ENCODE peak calls at places on chromosomes 16 and 17, in ten cellular contexts. One of them, this sample, is unnamed.

GRCh38 chr16:31452631-31453106 is 6.6 kb upstream of the ARMC5 start:
- DNase-seq in tibial nerve: no peak
- DNase-seq in stomach: no peak
- DNase-seq in dorsolateral prefrontal cortex: no peak
- DNase-seq in astrocyte: peak
- DNase-seq in fibroblast of lung: peak
- DNase-seq in mammary epithelial cell: peak
- DNase-seq in endothelial cell of umbilical vein: peak
- DNase-seq in thyroid gland: peak
- DNase-seq in cardiac fibroblast: peak
- DNase-seq in this sample: no peak

GRCh38 chr17:78933025-78933958 is 8.1 kb upstream of the TIMP2 start:
- DNase-seq in tibial nerve: peak
- DNase-seq in stomach: peak
- DNase-seq in dorsolateral prefrontal cortex: no peak
- DNase-seq in astrocyte: peak
- DNase-seq in fibroblast of lung: peak
- DNase-seq in mammary epithelial cell: peak
- DNase-seq in endothelial cell of umbilical vein: peak
- DNase-seq in thyroid gland: peak
- DNase-seq in cardiac fibroblast: peak
- DNase-seq in this sample: no peak

GRCh38 chr16:48535831-48536599 is 74.0 kb downstream of the N4BP1 start:
- DNase-seq in tibial nerve: no peak
- DNase-seq in stomach: no peak
- DNase-seq in dorsolateral prefrontal cortex: no peak
- DNase-seq in astrocyte: no peak
- DNase-seq in fibroblast of lung: peak
- DNase-seq in mammary epithelial cell: peak
- DNase-seq in endothelial cell of umbilical vein: no peak
- DNase-seq in thyroid gland: peak
- DNase-seq in cardiac fibroblast: peak
- DNase-seq in this sample: no peak

GRCh38 chr17:18854956-18855355 is 3.0 kb upstream of the PRPSAP2 start:
- DNase-seq in tibial nerve: no peak
- DNase-seq in stomach: no peak
- DNase-seq in dorsolateral prefrontal cortex: no peak
- DNase-seq in astrocyte: no peak
- DNase-seq in fibroblast of lung: no peak
- DNase-seq in mammary epithelial cell: no peak
- DNase-seq in endothelial cell of umbilical vein: no peak
- DNase-seq in thyroid gland: no peak
- DNase-seq in cardiac fibroblast: no peak
- DNase-seq in this sample: no peak

GRCh38 chr17:42422958-42423712 is at the start of gene CAVIN1:
- DNase-seq in tibial nerve: peak
- DNase-seq in stomach: peak
- DNase-seq in dorsolateral prefrontal cortex: peak
- DNase-seq in astrocyte: peak
- DNase-seq in fibroblast of lung: peak
- DNase-seq in mammary epithelial cell: peak
- DNase-seq in endothelial cell of umbilical vein: peak
- DNase-seq in thyroid gland: peak
- DNase-seq in cardiac fibroblast: peak
- DNase-seq in this sample: no peak

GRCh38 chr16:52725461-52725860 is 178.5 kb upstream of the TOX3 start:
- DNase-seq in tibial nerve: no peak
- DNase-seq in stomach: no peak
- DNase-seq in dorsolateral prefrontal cortex: no peak
- DNase-seq in astrocyte: no peak
- DNase-seq in fibroblast of lung: no peak
- DNase-seq in mammary epithelial cell: no peak
- DNase-seq in endothelial cell of umbilical vein: no peak
- DNase-seq in thyroid gland: no peak
- DNase-seq in cardiac fibroblast: no peak
- DNase-seq in this sample: no peak

GRCh38 chr17:72151565-72152391 is 31.0 kb downstream of the SOX9 start:
- DNase-seq in tibial nerve: peak
- DNase-seq in stomach: peak
- DNase-seq in dorsolateral prefrontal cortex: peak
- DNase-seq in astrocyte: peak
- DNase-seq in fibroblast of lung: peak
- DNase-seq in mammary epithelial cell: peak
- DNase-seq in endothelial cell of umbilical vein: no peak
- DNase-seq in thyroid gland: peak
- DNase-seq in cardiac fibroblast: peak
- DNase-seq in this sample: no peak

GRCh38 chr17:36808181-36808661 is 129.1 kb upstream of the LHX1 start:
- DNase-seq in tibial nerve: no peak
- DNase-seq in stomach: no peak
- DNase-seq in dorsolateral prefrontal cortex: no peak
- DNase-seq in astrocyte: peak
- DNase-seq in fibroblast of lung: no peak
- DNase-seq in mammary epithelial cell: peak
- DNase-seq in endothelial cell of umbilical vein: no peak
- DNase-seq in thyroid gland: no peak
- DNase-seq in cardiac fibroblast: peak
- DNase-seq in this sample: no peak

GRCh38 chr17:13741744-13742143 is 140.0 kb upstream of the HS3ST3A1 start:
- DNase-seq in tibial nerve: no peak
- DNase-seq in stomach: no peak
- DNase-seq in dorsolateral prefrontal cortex: no peak
- DNase-seq in astrocyte: no peak
- DNase-seq in fibroblast of lung: no peak
- DNase-seq in mammary epithelial cell: no peak
- DNase-seq in endothelial cell of umbilical vein: no peak
- DNase-seq in thyroid gland: no peak
- DNase-seq in cardiac fibroblast: no peak
- DNase-seq in this sample: no peak

GRCh38 chr16:708019-708418 is 2.4 kb upstream of the FBXL16 start:
- DNase-seq in tibial nerve: no peak
- DNase-seq in stomach: no peak
- DNase-seq in dorsolateral prefrontal cortex: no peak
- DNase-seq in astrocyte: no peak
- DNase-seq in fibroblast of lung: no peak
- DNase-seq in mammary epithelial cell: no peak
- DNase-seq in endothelial cell of umbilical vein: no peak
- DNase-seq in thyroid gland: no peak
- DNase-seq in cardiac fibroblast: no peak
- DNase-seq in this sample: no peak

GRCh38 chr16:704552-705380 is 835 bp downstream of the FBXL16 start:
- DNase-seq in tibial nerve: no peak
- DNase-seq in stomach: no peak
- DNase-seq in dorsolateral prefrontal cortex: no peak
- DNase-seq in astrocyte: no peak
- DNase-seq in fibroblast of lung: no peak
- DNase-seq in mammary epithelial cell: no peak
- DNase-seq in endothelial cell of umbilical vein: no peak
- DNase-seq in thyroid gland: no peak
- DNase-seq in cardiac fibroblast: no peak
- DNase-seq in this sample: no peak

GRCh38 chr16:705748-706188 is at the start of gene FBXL16:
- DNase-seq in tibial nerve: no peak
- DNase-seq in stomach: no peak
- DNase-seq in dorsolateral prefrontal cortex: no peak
- DNase-seq in astrocyte: no peak
- DNase-seq in fibroblast of lung: no peak
- DNase-seq in mammary epithelial cell: no peak
- DNase-seq in endothelial cell of umbilical vein: no peak
- DNase-seq in thyroid gland: no peak
- DNase-seq in cardiac fibroblast: no peak
- DNase-seq in this sample: no peak

GRCh38 chr16:707062-707538 is 1.5 kb upstream of the FBXL16 start:
- DNase-seq in tibial nerve: no peak
- DNase-seq in stomach: no peak
- DNase-seq in dorsolateral prefrontal cortex: no peak
- DNase-seq in astrocyte: no peak
- DNase-seq in fibroblast of lung: no peak
- DNase-seq in mammary epithelial cell: no peak
- DNase-seq in endothelial cell of umbilical vein: no peak
- DNase-seq in thyroid gland: no peak
- DNase-seq in cardiac fibroblast: no peak
- DNase-seq in this sample: no peak

DNA sequence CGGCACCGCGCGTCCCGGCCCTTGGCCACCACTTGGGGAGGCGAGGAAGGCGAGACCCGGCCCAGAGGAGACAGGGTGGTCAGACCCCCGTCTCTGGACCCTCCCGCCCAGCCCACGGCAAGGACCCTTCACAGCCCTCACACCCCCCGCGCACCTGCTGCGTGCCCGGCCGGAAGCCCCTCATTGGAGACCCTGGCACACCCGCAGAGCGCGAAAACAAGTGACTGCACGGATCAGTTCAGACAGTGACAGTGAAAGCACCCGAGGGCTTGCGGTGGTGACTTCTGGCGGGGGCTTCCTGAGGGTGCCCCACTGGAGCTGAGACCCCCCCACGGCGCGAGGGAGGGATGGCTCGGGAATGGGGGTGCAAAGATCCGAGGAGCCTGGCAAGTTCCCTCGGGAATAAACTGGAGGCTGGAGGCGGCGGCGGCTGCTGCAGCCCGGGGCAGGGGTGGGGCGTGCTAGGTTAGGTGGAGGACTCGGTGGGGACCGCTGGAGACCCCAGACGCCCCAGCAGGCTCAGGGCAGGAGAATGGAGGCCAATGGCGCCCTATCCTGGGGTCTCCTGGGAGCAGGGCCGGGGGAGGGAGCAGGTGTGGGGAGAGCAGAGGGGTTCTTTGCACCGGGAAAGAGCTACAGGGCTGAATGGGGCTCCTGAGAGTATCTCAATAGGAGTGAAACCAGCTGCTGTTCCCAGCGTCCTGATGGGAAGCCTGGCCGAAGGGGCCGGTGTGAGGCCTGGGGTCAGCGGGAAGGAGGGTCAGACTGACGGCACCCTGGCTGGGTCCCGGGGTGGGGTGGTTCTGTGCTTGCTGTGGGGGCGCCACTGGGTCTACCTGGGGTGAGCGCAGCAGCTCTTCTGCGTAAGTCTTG is 824 bp upstream of the FBXL16 start:
- DNase-seq in tibial nerve: no peak
- DNase-seq in stomach: no peak
- DNase-seq in dorsolateral prefrontal cortex: no peak
- DNase-seq in astrocyte: no peak
- DNase-seq in fibroblast of lung: no peak
- DNase-seq in mammary epithelial cell: no peak
- DNase-seq in endothelial cell of umbilical vein: no peak
- DNase-seq in thyroid gland: no peak
- DNase-seq in cardiac fibroblast: no peak
- DNase-seq in this sample: no peak
- TF ChIP-seq CTCF in tibial nerve: no peak
- TF ChIP-seq CTCF in stomach: no peak
- TF ChIP-seq CTCF in dorsolateral prefrontal cortex: no peak
- TF ChIP-seq CTCF in astrocyte: no peak
- TF ChIP-seq CTCF in fibroblast of lung: no peak
- TF ChIP-seq CTCF in mammary epithelial cell: no peak
- TF ChIP-seq CTCF in endothelial cell of umbilical vein: no peak
- TF ChIP-seq CTCF in thyroid gland: no peak
- TF ChIP-seq CTCF in cardiac fibroblast: no peak
- TF ChIP-seq CTCF in this sample: no peak

GRCh38 chr16:88723911-88724310 is 17.6 kb downstream of the CTU2 start:
- DNase-seq in tibial nerve: no peak
- DNase-seq in stomach: no peak
- DNase-seq in dorsolateral prefrontal cortex: no peak
- DNase-seq in astrocyte: no peak
- DNase-seq in fibroblast of lung: no peak
- DNase-seq in mammary epithelial cell: no peak
- DNase-seq in endothelial cell of umbilical vein: no peak
- DNase-seq in thyroid gland: no peak
- DNase-seq in cardiac fibroblast: no peak
- DNase-seq in this sample: no peak
- TF ChIP-seq CTCF in tibial nerve: no peak
- TF ChIP-seq CTCF in stomach: no peak
- TF ChIP-seq CTCF in dorsolateral prefrontal cortex: no peak
- TF ChIP-seq CTCF in astrocyte: no peak
- TF ChIP-seq CTCF in fibroblast of lung: no peak
- TF ChIP-seq CTCF in mammary epithelial cell: no peak
- TF ChIP-seq CTCF in endothelial cell of umbilical vein: no peak
- TF ChIP-seq CTCF in thyroid gland: no peak
- TF ChIP-seq CTCF in cardiac fibroblast: no peak
- TF ChIP-seq CTCF in this sample: no peak

DNA sequence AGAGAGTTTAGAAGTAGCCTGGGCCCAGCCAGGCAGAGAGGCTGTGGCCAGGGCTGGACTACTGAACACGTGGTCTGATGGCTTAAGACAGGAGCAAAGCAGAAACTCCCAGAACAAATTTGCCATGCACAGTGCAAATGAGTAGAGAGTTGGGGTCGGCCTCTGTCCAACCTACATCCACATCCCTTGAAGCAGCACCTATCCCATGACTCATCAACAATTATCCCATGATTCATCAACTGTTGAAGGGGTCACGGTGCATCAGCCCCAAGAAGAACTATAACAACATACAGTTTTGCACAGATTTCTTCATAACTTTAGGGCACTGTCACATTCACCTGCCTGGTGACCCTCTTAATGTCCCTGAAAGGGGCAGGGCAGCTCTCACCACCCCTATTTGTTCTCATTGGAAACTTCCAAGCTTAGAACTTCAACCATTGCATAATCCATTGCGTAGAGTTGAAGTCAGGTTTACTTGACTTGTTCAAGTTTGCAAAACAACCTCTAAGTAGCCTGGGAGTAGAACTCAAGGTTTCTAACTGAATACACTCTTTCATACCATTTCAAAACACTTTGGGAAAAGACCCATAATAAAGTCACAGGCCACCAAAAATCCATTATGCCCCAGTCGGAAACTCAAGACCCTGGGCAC is 235.2 kb upstream of the CDH5 start:
- DNase-seq in tibial nerve: no peak
- DNase-seq in stomach: no peak
- DNase-seq in dorsolateral prefrontal cortex: no peak
- DNase-seq in astrocyte: peak
- DNase-seq in fibroblast of lung: no peak
- DNase-seq in mammary epithelial cell: peak
- DNase-seq in endothelial cell of umbilical vein: no peak
- DNase-seq in thyroid gland: no peak
- DNase-seq in cardiac fibroblast: peak
- DNase-seq in this sample: no peak
- TF ChIP-seq CTCF in tibial nerve: no peak
- TF ChIP-seq CTCF in stomach: no peak
- TF ChIP-seq CTCF in dorsolateral prefrontal cortex: no peak
- TF ChIP-seq CTCF in astrocyte: no peak
- TF ChIP-seq CTCF in fibroblast of lung: no peak
- TF ChIP-seq CTCF in mammary epithelial cell: no peak
- TF ChIP-seq CTCF in endothelial cell of umbilical vein: no peak
- TF ChIP-seq CTCF in thyroid gland: no peak
- TF ChIP-seq CTCF in cardiac fibroblast: no peak
- TF ChIP-seq CTCF in this sample: no peak

DNA sequence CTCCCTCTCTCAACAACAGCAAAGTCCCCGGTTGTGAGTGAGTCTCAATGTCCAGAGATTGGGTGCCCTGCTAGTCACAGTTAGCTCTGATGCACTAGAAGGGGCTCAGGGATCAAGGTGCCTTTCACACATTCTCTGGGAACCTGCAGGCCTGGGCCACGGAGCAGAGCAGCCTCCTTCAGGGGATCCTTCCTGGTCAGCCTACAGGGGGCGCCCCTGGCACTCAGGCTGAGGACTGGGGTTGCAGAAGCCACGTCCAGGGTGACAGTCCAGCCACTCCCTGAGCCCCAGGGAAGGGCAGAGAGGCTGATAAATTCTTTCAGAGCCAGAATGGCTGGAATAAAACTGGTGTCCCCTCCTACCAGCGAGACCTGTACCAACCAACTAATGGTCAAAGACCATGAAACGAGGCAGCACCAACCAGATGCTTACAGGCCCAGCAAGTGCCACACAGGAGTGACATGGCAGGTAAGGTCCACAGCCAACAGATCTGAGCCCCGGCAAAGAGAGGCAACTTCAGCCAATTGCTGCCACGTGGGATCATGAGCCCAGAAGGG is 43.5 kb downstream of the ST3GAL2 start:
- DNase-seq in tibial nerve: no peak
- DNase-seq in stomach: peak
- DNase-seq in dorsolateral prefrontal cortex: no peak
- DNase-seq in astrocyte: no peak
- DNase-seq in fibroblast of lung: peak
- DNase-seq in mammary epithelial cell: peak
- DNase-seq in endothelial cell of umbilical vein: peak
- DNase-seq in thyroid gland: peak
- DNase-seq in cardiac fibroblast: peak
- DNase-seq in this sample: peak
- TF ChIP-seq CTCF in tibial nerve: peak
- TF ChIP-seq CTCF in stomach: peak
- TF ChIP-seq CTCF in dorsolateral prefrontal cortex: peak
- TF ChIP-seq CTCF in astrocyte: peak
- TF ChIP-seq CTCF in fibroblast of lung: peak
- TF ChIP-seq CTCF in mammary epithelial cell: peak
- TF ChIP-seq CTCF in endothelial cell of umbilical vein: peak
- TF ChIP-seq CTCF in thyroid gland: peak
- TF ChIP-seq CTCF in cardiac fibroblast: peak
- TF ChIP-seq CTCF in this sample: peak

This sample was measured in natural killer cell.